ENCODE peak calls at places on chromosomes 3 and 15, in seven cellular contexts. C is HCT116, G is tibial nerve, B is right lobe of liver, N is A549, X is IMR-90, V is transverse colon. T is an unnamed sample.

GRCh38 chr3:181326637-181327223 is 337.2 kb upstream of the DNAJC19 start:
- DNase-seq in C (peak), X (no peak), N (peak), V (no peak), G (no peak), B (no peak), T (no peak)

GRCh38 chr3:32842987-32843386 is 25.2 kb downstream of the TRIM71 start:
- DNase-seq in C (no peak), X (no peak), V (no peak), N (no peak), B (no peak), G (no peak), T (no peak)

GRCh38 chr3:37973250-37974054 is 17.1 kb upstream of the VILL start:
- DNase-seq in V (no peak), X (peak), N (no peak), B (no peak), C (no peak), G (no peak), T (no peak)

GRCh38 chr3:11601446-11602241 is 42.1 kb downstream of the VGLL4 start:
- DNase-seq in V (no peak), X (peak), G (no peak), N (no peak), B (no peak), C (no peak), T (peak)

GRCh38 chr3:60774617-60775016 is 476.6 kb downstream of the FHIT start:
- DNase-seq in C (no peak), X (no peak), B (no peak), V (no peak), G (no peak), N (no peak), T (no peak)

GRCh38 chr15:45187578-45187893 is 230 bp downstream of the SHF start:
- DNase-seq in B (no peak), V (no peak), G (no peak), X (no peak), C (no peak), N (no peak), T (no peak)

GRCh38 chr15:91948001-91948608 is 94.6 kb downstream of the SLCO3A1 start:
- DNase-seq in V (no peak), C (no peak), B (no peak), N (peak), G (no peak), X (peak), T (peak)

GRCh38 chr3:11570789-11571495 is 72.8 kb downstream of the VGLL4 start:
- DNase-seq in N (no peak), G (no peak), V (no peak), B (no peak), X (no peak), C (no peak), T (no peak)

GRCh38 chr3:196639517-196640500 is at the start of gene NRROS:
- DNase-seq in V (peak), C (no peak), N (no peak), X (peak), B (peak), G (peak), T (peak)

GRCh38 chr3:194296448-194296831 is 54.7 kb downstream of the CPN2 start:
- DNase-seq in G (no peak), V (no peak), B (no peak), X (peak), C (peak), N (peak), T (no peak)

GRCh38 chr15:86300371-86301106 is 220.9 kb downstream of the AGBL1 start:
- DNase-seq in N (no peak), X (no peak), C (no peak), G (no peak), V (no peak), B (no peak), T (no peak)

GRCh38 chr3:59254433-59254832 is 204.6 kb upstream of the CFAP20DC start:
- DNase-seq in N (no peak), V (no peak), X (no peak), B (no peak), G (no peak), C (no peak), T (no peak)

GRCh38 chr3:56864090-56864489 is 62.3 kb upstream of the ARHGEF3 start:
- DNase-seq in X (no peak), C (no peak), G (no peak), N (no peak), B (no peak), V (no peak), T (no peak)

DNA sequence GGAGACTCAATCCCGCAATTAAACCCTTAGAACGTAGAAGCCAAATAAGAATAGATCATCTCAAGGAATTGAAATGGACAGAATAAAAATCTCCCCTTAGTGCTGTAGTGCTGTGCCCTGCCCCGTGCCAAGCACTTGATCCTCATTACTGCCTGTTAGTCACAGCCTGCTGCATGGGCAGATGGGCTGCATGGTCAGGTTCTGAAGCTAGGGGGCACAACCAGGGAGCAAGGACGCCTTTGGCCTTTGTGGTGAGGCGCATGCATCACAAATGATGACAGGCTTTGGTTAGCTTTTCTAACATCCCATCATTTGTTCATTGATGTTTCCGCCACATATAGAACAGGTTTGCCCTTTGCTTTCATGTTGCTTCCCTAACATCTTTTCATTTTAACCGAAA is 336.3 kb upstream of the ADAMTS9 start:
- DNase-seq in V (no peak), N (no peak), C (no peak), G (no peak), B (no peak), X (no peak), T (no peak)
- TF ChIP-seq CTCF in V (no peak), N (no peak), C (peak), G (no peak), B (no peak), X (no peak), T (no peak)

GRCh38 chr3:50611464-50612233 is at the start of gene CISH:
- DNase-seq in C (no peak), N (peak), V (peak), G (peak), B (peak), X (peak), T (peak)
- TF ChIP-seq POLR2A in C (peak), N (peak), V (peak), G (peak), B (peak), X (peak), T (peak)

GRCh38 chr3:24359645-24360462 is 134.8 kb downstream of the THRB start:
- DNase-seq in C (no peak), N (no peak), V (no peak), X (no peak), G (no peak), B (peak), T (no peak)
- TF ChIP-seq CTCF in C (peak), N (peak), V (peak), X (no peak), G (no peak), B (peak), T (no peak)

GRCh38 chr3:179450321-179450720 is 949 bp downstream of the GNB4 start:
- DNase-seq in B (no peak), V (no peak), X (peak), G (no peak), C (no peak), N (no peak), T (no peak)

GRCh38 chr3:179450901-179451334 is 352 bp downstream of the GNB4 start:
- DNase-seq in C (no peak), X (peak), G (no peak), N (peak), B (no peak), V (peak), T (peak)

GRCh38 chr3:179451335-179452165 is at the start of gene GNB4:
- DNase-seq in V (peak), N (peak), G (peak), X (peak), B (peak), C (no peak), T (peak)

GRCh38 chr3:179447251-179447650 is 4.0 kb downstream of the GNB4 start:
- DNase-seq in C (no peak), N (no peak), V (no peak), X (no peak), G (no peak), B (no peak), T (no peak)

GRCh38 chr3:179449621-179450020 is 1.6 kb downstream of the GNB4 start:
- DNase-seq in X (peak), B (no peak), V (no peak), G (no peak), C (no peak), N (no peak), T (no peak)
- TF ChIP-seq POLR2A in X (no peak), B (no peak), V (no peak), G (no peak), C (no peak), N (no peak), T (no peak)

T was measured in heart left ventricle.